ENCODE peak calls at places on chromosomes 3 and 15, in seven cellular contexts. One of them, this sample, is unnamed.

GRCh38 chr15:29942144-29942543 is 119.9 kb upstream of the TJP1 start:
- DNase-seq in occipital lobe: no peak
- DNase-seq in NCI-H1105 treated with DMSO at 0.1 percent for 48 hours: no peak
- DNase-seq in A172: no peak
- DNase-seq in CD8-positive, alpha-beta memory T cell: no peak
- DNase-seq in left cardiac atrium: no peak
- DNase-seq in RCC 7860: no peak
- DNase-seq in this sample: no peak

GRCh38 chr3:127216415-127217261 is 23.7 kb downstream of the PRR23E start:
- DNase-seq in occipital lobe: no peak
- DNase-seq in NCI-H1105 treated with DMSO at 0.1 percent for 48 hours: no peak
- DNase-seq in A172: no peak
- DNase-seq in CD8-positive, alpha-beta memory T cell: no peak
- DNase-seq in left cardiac atrium: no peak
- DNase-seq in RCC 7860: no peak
- DNase-seq in this sample: no peak

GRCh38 chr15:29043731-29044485 is 158.1 kb downstream of the APBA2 start:
- DNase-seq in occipital lobe: no peak
- DNase-seq in NCI-H1105 treated with DMSO at 0.1 percent for 48 hours: no peak
- DNase-seq in A172: no peak
- DNase-seq in CD8-positive, alpha-beta memory T cell: no peak
- DNase-seq in left cardiac atrium: no peak
- DNase-seq in RCC 7860: no peak
- DNase-seq in this sample: no peak

GRCh38 chr15:91219203-91219602 is 119.1 kb downstream of the SV2B start:
- DNase-seq in occipital lobe: no peak
- DNase-seq in NCI-H1105 treated with DMSO at 0.1 percent for 48 hours: no peak
- DNase-seq in A172: no peak
- DNase-seq in CD8-positive, alpha-beta memory T cell: no peak
- DNase-seq in left cardiac atrium: no peak
- DNase-seq in RCC 7860: no peak
- DNase-seq in this sample: no peak

GRCh38 chr3:87867001-87867400 is 191.8 kb downstream of the CGGBP1 start:
- DNase-seq in occipital lobe: no peak
- DNase-seq in NCI-H1105 treated with DMSO at 0.1 percent for 48 hours: no peak
- DNase-seq in A172: peak; percentile 27
- DNase-seq in CD8-positive, alpha-beta memory T cell: no peak
- DNase-seq in left cardiac atrium: no peak
- DNase-seq in RCC 7860: no peak
- DNase-seq in this sample: no peak

GRCh38 chr3:190142041-190142440 is 21.3 kb upstream of the P3H2 start:
- DNase-seq in occipital lobe: no peak
- DNase-seq in NCI-H1105 treated with DMSO at 0.1 percent for 48 hours: no peak
- DNase-seq in A172: no peak
- DNase-seq in CD8-positive, alpha-beta memory T cell: no peak
- DNase-seq in left cardiac atrium: no peak
- DNase-seq in RCC 7860: no peak
- DNase-seq in this sample: no peak

GRCh38 chr3:50189989-50190388 is 1.4 kb upstream of the GNAT1 start:
- DNase-seq in occipital lobe: no peak
- DNase-seq in NCI-H1105 treated with DMSO at 0.1 percent for 48 hours: no peak
- DNase-seq in A172: no peak
- DNase-seq in CD8-positive, alpha-beta memory T cell: no peak
- DNase-seq in left cardiac atrium: no peak
- DNase-seq in RCC 7860: no peak
- DNase-seq in this sample: no peak

GRCh38 chr15:59965741-59966140 is 38.4 kb upstream of the FOXB1 start:
- DNase-seq in occipital lobe: no peak
- DNase-seq in NCI-H1105 treated with DMSO at 0.1 percent for 48 hours: no peak
- DNase-seq in A172: no peak
- DNase-seq in CD8-positive, alpha-beta memory T cell: no peak
- DNase-seq in left cardiac atrium: no peak
- DNase-seq in RCC 7860: no peak
- DNase-seq in this sample: no peak

GRCh38 chr15:100711479-100712130 is 109.2 kb downstream of the ASB7 start:
- DNase-seq in occipital lobe: no peak
- DNase-seq in NCI-H1105 treated with DMSO at 0.1 percent for 48 hours: no peak
- DNase-seq in A172: no peak
- DNase-seq in CD8-positive, alpha-beta memory T cell: no peak
- DNase-seq in left cardiac atrium: no peak
- DNase-seq in RCC 7860: no peak
- DNase-seq in this sample: no peak

GRCh38 chr15:25673972-25674371 is 189.2 kb downstream of the ATP10A start:
- DNase-seq in occipital lobe: no peak
- DNase-seq in NCI-H1105 treated with DMSO at 0.1 percent for 48 hours: no peak
- DNase-seq in A172: no peak
- DNase-seq in CD8-positive, alpha-beta memory T cell: no peak
- DNase-seq in left cardiac atrium: no peak
- DNase-seq in RCC 7860: no peak
- DNase-seq in this sample: no peak

GRCh38 chr15:70154440-70155347 is 57.0 kb upstream of the TLE3 start:
- DNase-seq in occipital lobe: no peak
- DNase-seq in NCI-H1105 treated with DMSO at 0.1 percent for 48 hours: no peak
- DNase-seq in A172: peak; percentile 44
- DNase-seq in CD8-positive, alpha-beta memory T cell: no peak
- DNase-seq in left cardiac atrium: peak; percentile 49
- DNase-seq in RCC 7860: no peak
- DNase-seq in this sample: no peak

GRCh38 chr3:65729553-65729952 is 309.2 kb downstream of the MAGI1 start:
- DNase-seq in occipital lobe: no peak
- DNase-seq in NCI-H1105 treated with DMSO at 0.1 percent for 48 hours: no peak
- DNase-seq in A172: no peak
- DNase-seq in CD8-positive, alpha-beta memory T cell: no peak
- DNase-seq in left cardiac atrium: no peak
- DNase-seq in RCC 7860: no peak
- DNase-seq in this sample: no peak

GRCh38 chr3:117955196-117955595 is 1079.5 kb downstream of the IGSF11 start:
- DNase-seq in occipital lobe: no peak
- DNase-seq in NCI-H1105 treated with DMSO at 0.1 percent for 48 hours: no peak
- DNase-seq in A172: no peak
- DNase-seq in CD8-positive, alpha-beta memory T cell: no peak
- DNase-seq in left cardiac atrium: no peak
- DNase-seq in RCC 7860: no peak
- DNase-seq in this sample: no peak

GRCh38 chr3:49020335-49021212 is 1.3 kb upstream of the NDUFAF3 start:
- DNase-seq in occipital lobe: no peak
- DNase-seq in NCI-H1105 treated with DMSO at 0.1 percent for 48 hours: no peak
- DNase-seq in A172: no peak
- DNase-seq in CD8-positive, alpha-beta memory T cell: no peak
- DNase-seq in left cardiac atrium: peak; percentile 65
- DNase-seq in RCC 7860: no peak
- DNase-seq in this sample: peak; percentile 48

GRCh38 chr3:81692766-81693165 is 68.7 kb downstream of the GBE1 start:
- DNase-seq in occipital lobe: no peak
- DNase-seq in NCI-H1105 treated with DMSO at 0.1 percent for 48 hours: no peak
- DNase-seq in A172: no peak
- DNase-seq in CD8-positive, alpha-beta memory T cell: no peak
- DNase-seq in left cardiac atrium: no peak
- DNase-seq in RCC 7860: no peak
- DNase-seq in this sample: no peak

GRCh38 chr15:78266229-78266628 is 1.9 kb downstream of the DNAJA4 start:
- DNase-seq in occipital lobe: no peak
- DNase-seq in NCI-H1105 treated with DMSO at 0.1 percent for 48 hours: no peak
- DNase-seq in A172: no peak
- DNase-seq in CD8-positive, alpha-beta memory T cell: no peak
- DNase-seq in left cardiac atrium: no peak
- DNase-seq in RCC 7860: no peak
- DNase-seq in this sample: no peak

GRCh38 chr3:141449424-141449823 is 37.4 kb upstream of the RASA2 start:
- DNase-seq in occipital lobe: no peak
- DNase-seq in NCI-H1105 treated with DMSO at 0.1 percent for 48 hours: no peak
- DNase-seq in A172: no peak
- DNase-seq in CD8-positive, alpha-beta memory T cell: no peak
- DNase-seq in left cardiac atrium: no peak
- DNase-seq in RCC 7860: no peak
- DNase-seq in this sample: no peak

GRCh38 chr3:167394003-167394402 is 13.9 kb upstream of the ZBBX start:
- DNase-seq in occipital lobe: no peak
- DNase-seq in NCI-H1105 treated with DMSO at 0.1 percent for 48 hours: no peak
- DNase-seq in A172: no peak
- DNase-seq in CD8-positive, alpha-beta memory T cell: no peak
- DNase-seq in left cardiac atrium: no peak
- DNase-seq in RCC 7860: no peak
- DNase-seq in this sample: no peak

GRCh38 chr3:188819939-188820338 is 351.8 kb upstream of the TPRG1 start:
- DNase-seq in occipital lobe: no peak
- DNase-seq in NCI-H1105 treated with DMSO at 0.1 percent for 48 hours: no peak
- DNase-seq in A172: no peak
- DNase-seq in CD8-positive, alpha-beta memory T cell: no peak
- DNase-seq in left cardiac atrium: no peak
- DNase-seq in RCC 7860: no peak
- DNase-seq in this sample: no peak

GRCh38 chr3:30631237-30631961 is 25.0 kb downstream of the TGFBR2 start:
- DNase-seq in occipital lobe: no peak
- DNase-seq in NCI-H1105 treated with DMSO at 0.1 percent for 48 hours: no peak
- DNase-seq in A172: peak; percentile 67
- DNase-seq in CD8-positive, alpha-beta memory T cell: no peak
- DNase-seq in left cardiac atrium: no peak
- DNase-seq in RCC 7860: no peak
- DNase-seq in this sample: no peak

GRCh38 chr3:186520957-186521842 is 23.0 kb downstream of the CRYGS start:
- DNase-seq in occipital lobe: no peak
- DNase-seq in NCI-H1105 treated with DMSO at 0.1 percent for 48 hours: no peak
- DNase-seq in A172: no peak
- DNase-seq in CD8-positive, alpha-beta memory T cell: no peak
- DNase-seq in left cardiac atrium: no peak
- DNase-seq in RCC 7860: no peak
- DNase-seq in this sample: no peak

GRCh38 chr15:59611277-59612260 is at the start of gene GCNT3:
- DNase-seq in occipital lobe: no peak
- DNase-seq in NCI-H1105 treated with DMSO at 0.1 percent for 48 hours: no peak
- DNase-seq in A172: peak; percentile 34
- DNase-seq in CD8-positive, alpha-beta memory T cell: no peak
- DNase-seq in left cardiac atrium: no peak
- DNase-seq in RCC 7860: peak; percentile 95
- DNase-seq in this sample: no peak

GRCh38 chr3:12809001-12809400 is 12.5 kb downstream of the CAND2 start:
- DNase-seq in occipital lobe: no peak
- DNase-seq in NCI-H1105 treated with DMSO at 0.1 percent for 48 hours: no peak
- DNase-seq in A172: no peak
- DNase-seq in CD8-positive, alpha-beta memory T cell: no peak
- DNase-seq in left cardiac atrium: no peak
- DNase-seq in RCC 7860: no peak
- DNase-seq in this sample: no peak

GRCh38 chr3:171058058-171058457 is 31.5 kb upstream of the SLC2A2 start:
- DNase-seq in occipital lobe: no peak
- DNase-seq in NCI-H1105 treated with DMSO at 0.1 percent for 48 hours: no peak
- DNase-seq in A172: no peak
- DNase-seq in CD8-positive, alpha-beta memory T cell: no peak
- DNase-seq in left cardiac atrium: no peak
- DNase-seq in RCC 7860: no peak
- DNase-seq in this sample: no peak

GRCh38 chr3:184334470-184335158 is 2.8 kb upstream of the FAM131A start:
- DNase-seq in occipital lobe: no peak
- DNase-seq in NCI-H1105 treated with DMSO at 0.1 percent for 48 hours: no peak
- DNase-seq in A172: peak; percentile 95
- DNase-seq in CD8-positive, alpha-beta memory T cell: peak; percentile 29
- DNase-seq in left cardiac atrium: no peak
- DNase-seq in RCC 7860: peak; percentile 91
- DNase-seq in this sample: no peak

GRCh38 chr3:78912217-78912616 is 855.6 kb downstream of the ROBO1 start:
- DNase-seq in occipital lobe: no peak
- DNase-seq in NCI-H1105 treated with DMSO at 0.1 percent for 48 hours: no peak
- DNase-seq in A172: no peak
- DNase-seq in CD8-positive, alpha-beta memory T cell: no peak
- DNase-seq in left cardiac atrium: no peak
- DNase-seq in RCC 7860: no peak
- DNase-seq in this sample: no peak

GRCh38 chr15:88745696-88746095 is 57.5 kb upstream of the ACAN start:
- DNase-seq in occipital lobe: no peak
- DNase-seq in NCI-H1105 treated with DMSO at 0.1 percent for 48 hours: no peak
- DNase-seq in A172: peak; percentile 13
- DNase-seq in CD8-positive, alpha-beta memory T cell: no peak
- DNase-seq in left cardiac atrium: no peak
- DNase-seq in RCC 7860: peak; percentile 17
- DNase-seq in this sample: no peak

GRCh38 chr15:44194397-44195150 is 497 bp downstream of the FRMD5 start:
- DNase-seq in occipital lobe: peak; percentile 32
- DNase-seq in NCI-H1105 treated with DMSO at 0.1 percent for 48 hours: peak; percentile 21
- DNase-seq in A172: peak; percentile 87
- DNase-seq in CD8-positive, alpha-beta memory T cell: peak; percentile 4
- DNase-seq in left cardiac atrium: peak; percentile 35
- DNase-seq in RCC 7860: peak; percentile 84
- DNase-seq in this sample: peak; percentile 32

GRCh38 chr3:151979914-151980313 is 106.5 kb downstream of the SUCNR1 start:
- DNase-seq in occipital lobe: no peak
- DNase-seq in NCI-H1105 treated with DMSO at 0.1 percent for 48 hours: no peak
- DNase-seq in A172: no peak
- DNase-seq in CD8-positive, alpha-beta memory T cell: no peak
- DNase-seq in left cardiac atrium: no peak
- DNase-seq in RCC 7860: no peak
- DNase-seq in this sample: no peak

GRCh38 chr3:69051796-69052566 is at the start of gene TMF1:
- DNase-seq in occipital lobe: no peak
- DNase-seq in NCI-H1105 treated with DMSO at 0.1 percent for 48 hours: no peak
- DNase-seq in A172: peak; percentile 95
- DNase-seq in CD8-positive, alpha-beta memory T cell: peak; percentile 97
- DNase-seq in left cardiac atrium: peak; percentile 99
- DNase-seq in RCC 7860: peak; percentile 96
- DNase-seq in this sample: peak; percentile 64

GRCh38 chr15:73685981-73686380 is 1.8 kb downstream of the CD276 start:
- DNase-seq in occipital lobe: no peak
- DNase-seq in NCI-H1105 treated with DMSO at 0.1 percent for 48 hours: no peak
- DNase-seq in A172: no peak
- DNase-seq in CD8-positive, alpha-beta memory T cell: no peak
- DNase-seq in left cardiac atrium: no peak
- DNase-seq in RCC 7860: no peak
- DNase-seq in this sample: no peak

This sample was measured in GM12892.